ENCODE peak calls at places on chromosomes 11 and 22, in five cellular contexts. C, R, T, K and D are unnamed samples.

GRCh38 chr11:121864660-121865059 is 251.4 kb downstream of the BLID start:
- DNase-seq in C (no peak), R (no peak), T (no peak), K (no peak), D (no peak)

GRCh38 chr11:45919276-45919675 is 1.6 kb upstream of the PEX16 start:
- DNase-seq in C (no peak), R (peak), T (no peak), K (peak), D (peak)

GRCh38 chr11:19844806-19845205 is 132.2 kb downstream of the NAV2 start:
- DNase-seq in C (no peak), R (no peak), T (no peak), K (no peak), D (no peak)

GRCh38 chr11:44301856-44302231 is 8.1 kb downstream of the ALX4 start:
- DNase-seq in C (no peak), R (peak), T (no peak), K (no peak), D (no peak)

GRCh38 chr22:49886346-49887073 is 31.7 kb downstream of the ALG12 start:
- DNase-seq in C (no peak), R (no peak), T (no peak), K (no peak), D (no peak)

GRCh38 chr11:118339281-118340045 is 3.0 kb downstream of the CD3D start:
- DNase-seq in C (no peak), R (no peak), T (no peak), K (no peak), D (no peak)

GRCh38 chr11:65791719-65792213 is 4.9 kb downstream of the OVOL1 start:
- DNase-seq in C (no peak), R (no peak), T (no peak), K (peak), D (no peak)

GRCh38 chr22:42907404-42908081 is 50.5 kb upstream of the ARFGAP3 start:
- DNase-seq in C (no peak), R (no peak), T (no peak), K (no peak), D (no peak)

GRCh38 chr11:130315354-130315970 is 745 bp upstream of the ZBTB44 start:
- DNase-seq in C (peak), R (peak), T (no peak), K (peak), D (no peak)

GRCh38 chr11:133930767-133931448 is 25.9 kb downstream of the IGSF9B start:
- DNase-seq in C (no peak), R (no peak), T (no peak), K (no peak), D (no peak)

GRCh38 chr11:44955019-44955738 is 4.5 kb upstream of the TP53I11 start:
- DNase-seq in C (no peak), R (peak), T (no peak), K (peak), D (peak)

GRCh38 chr11:130737041-130737830 is 179.0 kb downstream of the SNX19 start:
- DNase-seq in C (no peak), R (no peak), T (no peak), K (no peak), D (no peak)

GRCh38 chr11:73393479-73394415 is 17.5 kb downstream of the RELT start:
- DNase-seq in C (peak), R (peak), T (peak), K (peak), D (peak)

GRCh38 chr11:19792510-19792909 is 79.9 kb downstream of the NAV2 start:
- DNase-seq in C (no peak), R (no peak), T (no peak), K (no peak), D (no peak)

GRCh38 chr11:30216534-30216933 is 14.3 kb upstream of the FSHB start:
- DNase-seq in C (no peak), R (no peak), T (no peak), K (no peak), D (no peak)

GRCh38 chr11:57163160-57163868 is 18.4 kb upstream of the LRRC55 start:
- DNase-seq in C (no peak), R (no peak), T (no peak), K (no peak), D (no peak)

GRCh38 chr22:49010901-49011300 is 816.8 kb downstream of the BRD1 start:
- DNase-seq in C (no peak), R (peak), T (no peak), K (no peak), D (no peak)

GRCh38 chr11:2178906-2179494 is 7.4 kb upstream of the TH start:
- DNase-seq in C (no peak), R (no peak), T (no peak), K (no peak), D (no peak)

GRCh38 chr11:69443968-69444364 is 37.5 kb upstream of the LINC01488 start:
- DNase-seq in C (no peak), R (no peak), T (no peak), K (no peak), D (no peak)